ENCODE peak calls at places on chromosomes 16 and 17, in six cellular contexts. One of them, this sample, is unnamed. For H3K4me1, the result is how much of the 10 kb centered on the place peaks cover.

GRCh38 chr16:62036101-62036806 is at the start of gene CDH8:
- DNase-seq in GM12878: no peak
- DNase-seq in H1: no peak
- DNase-seq in K562: no peak
- DNase-seq in HepG2: no peak
- DNase-seq in HCT116: no peak
- DNase-seq in this sample: peak

GRCh38 chr17:35900693-35901487 is 20.7 kb upstream of the CCL5 start:
- DNase-seq in H1: no peak
- DNase-seq in K562: no peak
- DNase-seq in HCT116: no peak
- DNase-seq in GM12878: no peak
- DNase-seq in HepG2: no peak
- DNase-seq in this sample: no peak

GRCh38 chr16:83305092-83305491 is 502.7 kb upstream of the HSBP1 start:
- DNase-seq in H1: no peak
- DNase-seq in HCT116: no peak
- DNase-seq in GM12878: no peak
- DNase-seq in HepG2: no peak
- DNase-seq in K562: no peak
- DNase-seq in this sample: no peak

GRCh38 chr16:54248863-54249710 is 37.5 kb downstream of the IRX3 start:
- DNase-seq in K562: no peak
- DNase-seq in HepG2: no peak
- DNase-seq in H1: no peak
- DNase-seq in GM12878: no peak
- DNase-seq in HCT116: no peak
- DNase-seq in this sample: no peak

GRCh38 chr17:45994987-45995386 is 4.1 kb upstream of the STH start:
- DNase-seq in HepG2: no peak
- DNase-seq in H1: no peak
- DNase-seq in GM12878: no peak
- DNase-seq in HCT116: no peak
- DNase-seq in K562: no peak
- DNase-seq in this sample: no peak

GRCh38 chr16:17372383-17372782 is 98.4 kb downstream of the XYLT1 start:
- DNase-seq in GM12878: no peak
- DNase-seq in H1: no peak
- DNase-seq in K562: no peak
- DNase-seq in HCT116: no peak
- DNase-seq in HepG2: no peak
- DNase-seq in this sample: no peak

GRCh38 chr17:10262451-10262850 is 64.0 kb upstream of the GAS7 start:
- DNase-seq in HCT116: no peak
- DNase-seq in K562: no peak
- DNase-seq in H1: no peak
- DNase-seq in HepG2: no peak
- DNase-seq in GM12878: no peak
- DNase-seq in this sample: no peak

GRCh38 chr16:50677351-50677750 is 3.8 kb downstream of the SNX20 start:
- DNase-seq in GM12878: no peak
- DNase-seq in HepG2: no peak
- DNase-seq in K562: peak
- DNase-seq in HCT116: no peak
- DNase-seq in H1: no peak
- DNase-seq in this sample: no peak

GRCh38 chr17:28810437-28810836 is 32.2 kb downstream of the FAM222B start:
- DNase-seq in HepG2: no peak
- DNase-seq in GM12878: no peak
- DNase-seq in HCT116: no peak
- DNase-seq in K562: no peak
- DNase-seq in H1: no peak
- DNase-seq in this sample: no peak

GRCh38 chr16:22684282-22685161 is 129.4 kb upstream of the HS3ST2 start:
- DNase-seq in HepG2: no peak
- DNase-seq in GM12878: no peak
- DNase-seq in K562: no peak
- DNase-seq in HCT116: no peak
- DNase-seq in H1: no peak
- DNase-seq in this sample: no peak

DNA sequence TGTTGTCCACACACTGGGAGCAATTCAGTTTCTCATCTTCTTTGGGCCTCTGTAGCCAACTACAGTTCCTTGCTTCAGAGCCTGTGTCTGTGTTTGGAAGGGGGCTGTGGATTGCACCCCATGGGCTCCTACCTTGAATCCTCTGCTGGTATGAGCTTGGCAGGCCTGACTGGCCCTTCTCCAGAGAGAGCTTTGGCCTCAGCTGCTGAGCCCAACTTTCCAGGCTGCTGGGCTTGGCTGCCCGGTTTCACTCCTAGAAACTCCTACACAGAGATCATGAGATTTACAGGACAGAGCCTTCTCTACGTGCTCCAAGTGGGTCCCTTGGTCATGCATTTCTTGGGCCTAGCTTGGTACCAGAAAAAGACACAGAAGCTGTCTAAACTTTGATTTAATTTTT is 354.4 kb downstream of the SNX29 start:
- DNase-seq in GM12878: no peak
- DNase-seq in HepG2: no peak
- DNase-seq in H1: no peak
- DNase-seq in K562: no peak
- DNase-seq in HCT116: no peak
- DNase-seq in this sample: no peak
- H3K4me1 ChIP-seq in GM12878: under half
- H3K4me1 ChIP-seq in HepG2: under half
- H3K4me1 ChIP-seq in H1: under half
- H3K4me1 ChIP-seq in K562: under half
- H3K4me1 ChIP-seq in HCT116: under half
- H3K4me1 ChIP-seq in this sample: under half

GRCh38 chr17:6449307-6449706 is 5.1 kb downstream of the PIMREG start:
- DNase-seq in K562: no peak
- DNase-seq in H1: no peak
- DNase-seq in HepG2: no peak
- DNase-seq in HCT116: no peak
- DNase-seq in GM12878: no peak
- DNase-seq in this sample: no peak

GRCh38 chr17:6450926-6451717 is 6.9 kb downstream of the PIMREG start:
- DNase-seq in HepG2: no peak
- DNase-seq in GM12878: no peak
- DNase-seq in K562: peak
- DNase-seq in HCT116: no peak
- DNase-seq in H1: no peak
- DNase-seq in this sample: no peak

GRCh38 chr17:6446516-6447100 is 2.4 kb downstream of the PIMREG start:
- DNase-seq in K562: no peak
- DNase-seq in H1: no peak
- DNase-seq in HepG2: no peak
- DNase-seq in HCT116: no peak
- DNase-seq in GM12878: no peak
- DNase-seq in this sample: no peak

GRCh38 chr17:6444573-6445335 is 499 bp downstream of the PIMREG start:
- DNase-seq in HepG2: no peak
- DNase-seq in H1: no peak
- DNase-seq in K562: no peak
- DNase-seq in GM12878: no peak
- DNase-seq in HCT116: no peak
- DNase-seq in this sample: no peak

GRCh38 chr17:6448473-6448872 is 4.2 kb downstream of the PIMREG start:
- DNase-seq in GM12878: no peak
- DNase-seq in HepG2: no peak
- DNase-seq in HCT116: no peak
- DNase-seq in K562: no peak
- DNase-seq in H1: no peak
- DNase-seq in this sample: no peak
- TF ChIP-seq ZNF274 in GM12878: no peak
- TF ChIP-seq ZNF274 in HepG2: no peak
- TF ChIP-seq ZNF274 in HCT116: no peak
- TF ChIP-seq ZNF274 in K562: no peak
- TF ChIP-seq ZNF274 in H1: no peak
- TF ChIP-seq ZNF274 in this sample: no peak

GRCh38 chr17:50562266-50563094 is 2.0 kb downstream of the CACNA1G start:
- DNase-seq in HCT116: no peak
- DNase-seq in GM12878: no peak
- DNase-seq in HepG2: no peak
- DNase-seq in H1: no peak
- DNase-seq in K562: no peak
- DNase-seq in this sample: no peak
- TF ChIP-seq YY1 in HCT116: no peak
- TF ChIP-seq YY1 in GM12878: no peak
- TF ChIP-seq YY1 in HepG2: no peak
- TF ChIP-seq YY1 in H1: no peak
- TF ChIP-seq YY1 in K562: no peak
- TF ChIP-seq YY1 in this sample: no peak

DNA sequence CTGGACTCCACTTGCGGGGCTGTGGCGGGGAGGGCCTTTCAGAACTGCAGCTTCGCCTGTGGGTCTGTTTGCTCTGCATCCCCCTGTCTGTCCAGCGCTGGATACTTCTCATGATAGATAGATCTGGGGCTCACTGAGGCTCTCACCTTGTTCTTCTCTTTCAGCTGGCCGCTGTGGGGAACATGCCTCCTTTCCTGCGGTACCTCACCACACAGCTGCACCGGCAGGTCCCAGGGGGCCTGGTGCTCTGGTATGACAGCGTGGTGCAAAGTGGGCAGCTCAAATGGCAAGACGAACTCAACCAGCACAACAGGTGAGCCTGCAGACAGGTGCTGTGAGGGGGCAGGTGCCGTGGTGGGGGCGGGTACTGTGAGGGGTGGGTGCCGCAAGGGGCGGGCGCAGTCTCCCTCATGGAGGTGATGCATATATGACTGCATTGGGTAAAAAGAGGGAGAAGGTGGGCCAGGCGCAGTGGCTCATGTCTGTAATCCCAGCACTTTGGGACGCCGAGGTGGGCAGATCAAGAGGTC is 6.2 kb downstream of the ENGASE start:
- DNase-seq in GM12878: no peak
- DNase-seq in HCT116: no peak
- DNase-seq in HepG2: no peak
- DNase-seq in H1: no peak
- DNase-seq in K562: no peak
- DNase-seq in this sample: no peak
- H3K4me1 ChIP-seq in GM12878: under half
- H3K4me1 ChIP-seq in HCT116: under half
- H3K4me1 ChIP-seq in HepG2: under half
- H3K4me1 ChIP-seq in H1: under half
- H3K4me1 ChIP-seq in K562: under half
- H3K4me1 ChIP-seq in this sample: under half

DNA sequence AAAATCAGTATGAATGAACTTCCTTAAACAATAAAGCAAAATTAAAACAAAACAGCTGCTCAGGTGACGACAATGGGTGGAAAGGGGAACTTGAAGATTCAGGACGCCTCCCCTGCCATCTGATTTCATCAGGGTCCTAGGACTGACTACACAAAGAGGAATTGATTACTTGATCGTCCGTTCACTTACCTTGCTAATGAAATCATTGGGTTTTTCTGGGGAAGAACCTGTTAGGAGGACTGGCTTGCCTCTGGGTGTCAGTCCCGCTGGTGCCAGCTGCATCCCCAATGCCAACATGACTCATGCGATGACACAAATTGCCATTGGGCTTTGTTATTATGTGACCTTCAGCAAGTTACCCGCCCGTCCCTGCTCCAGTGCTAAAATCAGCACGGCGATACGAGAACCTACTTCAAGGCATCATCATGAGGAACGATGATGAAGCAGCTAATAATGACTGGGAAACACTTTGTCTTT is 139.5 kb downstream of the ZFHX3 start:
- DNase-seq in HepG2: no peak
- DNase-seq in K562: no peak
- DNase-seq in GM12878: no peak
- DNase-seq in HCT116: no peak
- DNase-seq in H1: no peak
- DNase-seq in this sample: no peak
- TF ChIP-seq ZNF274 in HepG2: no peak
- TF ChIP-seq ZNF274 in K562: no peak
- TF ChIP-seq ZNF274 in GM12878: no peak
- TF ChIP-seq ZNF274 in HCT116: no peak
- TF ChIP-seq ZNF274 in H1: no peak
- TF ChIP-seq ZNF274 in this sample: no peak

GRCh38 chr16:67486805-67487204 is 3.5 kb upstream of the AGRP start:
- DNase-seq in K562: no peak
- DNase-seq in HCT116: no peak
- DNase-seq in H1: no peak
- DNase-seq in GM12878: no peak
- DNase-seq in HepG2: no peak
- DNase-seq in this sample: no peak

GRCh38 chr16:67489401-67490083 is 6.2 kb upstream of the AGRP start:
- DNase-seq in HepG2: no peak
- DNase-seq in K562: no peak
- DNase-seq in H1: no peak
- DNase-seq in GM12878: no peak
- DNase-seq in HCT116: no peak
- DNase-seq in this sample: no peak

GRCh38 chr16:67490330-67491096 is 7.2 kb upstream of the AGRP start:
- DNase-seq in HCT116: no peak
- DNase-seq in H1: no peak
- DNase-seq in K562: no peak
- DNase-seq in HepG2: no peak
- DNase-seq in GM12878: no peak
- DNase-seq in this sample: no peak
- TF ChIP-seq YY1 in HCT116: no peak
- TF ChIP-seq YY1 in H1: no peak
- TF ChIP-seq YY1 in K562: no peak
- TF ChIP-seq YY1 in HepG2: no peak
- TF ChIP-seq YY1 in GM12878: no peak
- TF ChIP-seq YY1 in this sample: no peak

GRCh38 chr16:88078111-88078775 is 127.0 kb downstream of the BANP start:
- DNase-seq in HCT116: no peak
- DNase-seq in H1: no peak
- DNase-seq in GM12878: no peak
- DNase-seq in K562: no peak
- DNase-seq in HepG2: no peak
- DNase-seq in this sample: no peak

GRCh38 chr16:88074041-88074440 is 122.8 kb downstream of the BANP start:
- DNase-seq in GM12878: no peak
- DNase-seq in HCT116: no peak
- DNase-seq in K562: no peak
- DNase-seq in HepG2: no peak
- DNase-seq in H1: no peak
- DNase-seq in this sample: no peak

GRCh38 chr16:88076211-88076931 is 125.1 kb downstream of the BANP start:
- DNase-seq in H1: no peak
- DNase-seq in K562: no peak
- DNase-seq in GM12878: no peak
- DNase-seq in HCT116: no peak
- DNase-seq in HepG2: no peak
- DNase-seq in this sample: no peak

GRCh38 chr16:88073201-88073721 is 122.0 kb downstream of the BANP start:
- DNase-seq in HepG2: no peak
- DNase-seq in GM12878: no peak
- DNase-seq in HCT116: no peak
- DNase-seq in H1: no peak
- DNase-seq in K562: no peak
- DNase-seq in this sample: no peak

GRCh38 chr16:88077328-88078108 is 126.3 kb downstream of the BANP start:
- DNase-seq in HCT116: no peak
- DNase-seq in K562: no peak
- DNase-seq in GM12878: no peak
- DNase-seq in H1: no peak
- DNase-seq in HepG2: no peak
- DNase-seq in this sample: no peak
- H3K4me1 ChIP-seq in HCT116: under half
- H3K4me1 ChIP-seq in K562: under half
- H3K4me1 ChIP-seq in GM12878: under half
- H3K4me1 ChIP-seq in H1: under half
- H3K4me1 ChIP-seq in HepG2: under half
- H3K4me1 ChIP-seq in this sample: under half

This sample was measured in NT2/D1.